ENCODE peak calls at places on chromosomes 12 and 14, in seven cellular contexts. X, H, B, N, Z, W and D are unnamed samples.

GRCh38 chr12:108570743-108571603 is 8.6 kb downstream of the ISCU start:
- DNase-seq in B (no peak), H (no peak), Z (no peak), N (no peak), X (peak), W (peak), D (peak)

GRCh38 chr12:92074889-92075288 is 70.8 kb downstream of the BTG1 start:
- DNase-seq in Z (no peak), N (no peak), X (no peak), B (no peak), H (no peak), W (no peak), D (no peak)

GRCh38 chr12:79046021-79046420 is 181.4 kb downstream of the SYT1 start:
- DNase-seq in H (no peak), N (no peak), W (no peak), X (no peak), B (no peak), Z (no peak), D (no peak)

GRCh38 chr14:94110552-94111181 is at the start of gene IFI27:
- DNase-seq in H (no peak), X (no peak), W (peak), Z (no peak), N (no peak), B (no peak), D (peak)

GRCh38 chr14:69703047-69704046 is 63.6 kb upstream of the SRSF5 start:
- DNase-seq in B (no peak), Z (no peak), X (no peak), W (no peak), N (no peak), H (no peak), D (no peak)

GRCh38 chr14:75736845-75737485 is 75.9 kb downstream of the TTLL5 start:
- DNase-seq in B (no peak), W (peak), X (no peak), N (no peak), Z (no peak), H (no peak), D (no peak)

GRCh38 chr14:105853089-105853906 is 326.9 kb downstream of the TMEM121 start:
- DNase-seq in B (peak), H (no peak), Z (no peak), X (no peak), N (no peak), W (no peak), D (peak)

GRCh38 chr12:92036771-92037453 is 108.7 kb downstream of the BTG1 start:
- DNase-seq in W (peak), Z (no peak), H (no peak), N (no peak), B (no peak), X (no peak), D (no peak)

GRCh38 chr12:42589465-42590323 is at the start of gene PRICKLE1:
- DNase-seq in Z (peak), H (peak), N (peak), W (peak), B (no peak), X (peak), D (peak)

GRCh38 chr12:132550014-132550802 is 60.2 kb downstream of the LRCOL1 start:
- DNase-seq in B (no peak), Z (no peak), H (no peak), X (peak), N (peak), W (peak), D (peak)

GRCh38 chr12:57626929-57627445 is 6.0 kb downstream of the B4GALNT1 start:
- DNase-seq in W (no peak), Z (no peak), X (no peak), N (no peak), B (no peak), H (no peak), D (no peak)

GRCh38 chr14:44404599-44405349 is 102.3 kb downstream of the FSCB start:
- DNase-seq in W (no peak), H (no peak), B (no peak), N (no peak), X (no peak), Z (no peak), D (no peak)

GRCh38 chr14:96065661-96066459 is 26.7 kb downstream of the C14orf132 start:
- DNase-seq in N (no peak), X (no peak), B (no peak), H (no peak), Z (no peak), W (no peak), D (peak)

GRCh38 chr12:7994731-7995205 is 37.7 kb upstream of the FOXJ2 start:
- DNase-seq in W (peak), H (no peak), Z (no peak), X (peak), N (no peak), B (no peak), D (peak)

GRCh38 chr14:63508033-63508432 is 35.1 kb downstream of the PPP2R5E start:
- DNase-seq in N (peak), Z (no peak), B (peak), H (no peak), W (no peak), X (no peak), D (no peak)

GRCh38 chr14:99803803-99804202 is 10.6 kb downstream of the EML1 start:
- DNase-seq in X (peak), N (no peak), H (no peak), W (no peak), Z (no peak), B (no peak), D (no peak)

GRCh38 chr12:105107497-105108371 is at the start of gene WASHC4:
- DNase-seq in B (peak), H (peak), Z (peak), N (peak), W (peak), X (peak), D (peak)

GRCh38 chr14:77158175-77158908 is 16.8 kb upstream of the ZDHHC22 start:
- DNase-seq in W (peak), N (peak), B (no peak), Z (no peak), H (no peak), X (peak), D (peak)

GRCh38 chr12:113194971-113195391 is 9.5 kb downstream of the RITA1 start:
- DNase-seq in X (peak), N (peak), W (peak), Z (no peak), H (no peak), B (no peak), D (no peak)

GRCh38 chr12:49489720-49490119 is 49.1 kb upstream of the KCNH3 start:
- DNase-seq in B (no peak), N (no peak), X (no peak), H (no peak), Z (no peak), W (peak), D (no peak)

GRCh38 chr14:93019367-93019843 is 96.3 kb downstream of the ITPK1 start:
- DNase-seq in N (no peak), X (no peak), Z (no peak), B (no peak), W (no peak), H (no peak), D (no peak)

GRCh38 chr14:68199465-68200145 is 380.0 kb downstream of the RAD51B start:
- DNase-seq in N (peak), X (peak), H (no peak), Z (no peak), W (peak), B (no peak), D (peak)